ENCODE peak calls at places on chromosomes 5 and 9, in nine cellular contexts. B is pancreas, P is neural progenitor cell, I is A549, V is stomach, K is foreskin fibroblast, O is epithelial cell of proximal tubule, X is right lobe of liver, A is GM12878. S is an unnamed sample.

GRCh38 chr9:70557665-70558419 is 143.4 kb upstream of the KLF9 start:
- DNase-seq in B (no peak), P (no peak), I (no peak), V (no peak), K (no peak), O (no peak), X (no peak), A (peak), S (no peak)

GRCh38 chr5:1171340-1171941 is 30.0 kb upstream of the SLC6A19 start:
- DNase-seq in B (no peak), P (no peak), I (peak), V (no peak), K (peak), O (no peak), X (no peak), A (no peak), S (peak)

GRCh38 chr5:53996008-53996407 is 314.4 kb downstream of the ARL15 start:
- DNase-seq in B (no peak), P (no peak), I (no peak), V (no peak), K (no peak), O (no peak), X (no peak), A (no peak), S (no peak)

GRCh38 chr9:136667217-136667939 is 4.7 kb downstream of the EGFL7 start:
- DNase-seq in B (no peak), P (no peak), I (no peak), V (no peak), K (no peak), O (no peak), X (no peak), A (no peak), S (no peak)

GRCh38 chr9:68872026-68872501 is 141.8 kb downstream of the PRKACG start:
- DNase-seq in B (no peak), P (peak), I (no peak), V (peak), K (no peak), O (no peak), X (no peak), A (no peak), S (no peak)

GRCh38 chr5:55603947-55604346 is 69.2 kb upstream of the PLPP1 start:
- DNase-seq in B (no peak), P (no peak), I (peak), V (no peak), K (peak), O (no peak), X (no peak), A (no peak), S (peak)

GRCh38 chr9:119332522-119332921 is 36.7 kb downstream of the BRINP1 start:
- DNase-seq in B (no peak), P (no peak), I (no peak), V (no peak), K (no peak), O (no peak), X (no peak), A (no peak), S (no peak)

GRCh38 chr9:131722260-131722659 is 17.6 kb downstream of the RAPGEF1 start:
- DNase-seq in B (no peak), P (no peak), I (no peak), V (no peak), K (no peak), O (no peak), X (no peak), A (no peak), S (no peak)

GRCh38 chr5:151678146-151678545 is 8.6 kb downstream of the SPARC start:
- DNase-seq in B (no peak), P (no peak), I (no peak), V (no peak), K (peak), O (no peak), X (no peak), A (no peak), S (peak)

GRCh38 chr5:122412966-122413365 is 100.9 kb downstream of the SNCAIP start:
- DNase-seq in B (no peak), P (no peak), I (no peak), V (no peak), K (no peak), O (no peak), X (no peak), A (no peak), S (no peak)

GRCh38 chr5:114427204-114427603 is 65.3 kb downstream of the KCNN2 start:
- DNase-seq in B (no peak), P (no peak), I (no peak), V (no peak), K (no peak), O (no peak), X (no peak), A (no peak), S (no peak)

DNA sequence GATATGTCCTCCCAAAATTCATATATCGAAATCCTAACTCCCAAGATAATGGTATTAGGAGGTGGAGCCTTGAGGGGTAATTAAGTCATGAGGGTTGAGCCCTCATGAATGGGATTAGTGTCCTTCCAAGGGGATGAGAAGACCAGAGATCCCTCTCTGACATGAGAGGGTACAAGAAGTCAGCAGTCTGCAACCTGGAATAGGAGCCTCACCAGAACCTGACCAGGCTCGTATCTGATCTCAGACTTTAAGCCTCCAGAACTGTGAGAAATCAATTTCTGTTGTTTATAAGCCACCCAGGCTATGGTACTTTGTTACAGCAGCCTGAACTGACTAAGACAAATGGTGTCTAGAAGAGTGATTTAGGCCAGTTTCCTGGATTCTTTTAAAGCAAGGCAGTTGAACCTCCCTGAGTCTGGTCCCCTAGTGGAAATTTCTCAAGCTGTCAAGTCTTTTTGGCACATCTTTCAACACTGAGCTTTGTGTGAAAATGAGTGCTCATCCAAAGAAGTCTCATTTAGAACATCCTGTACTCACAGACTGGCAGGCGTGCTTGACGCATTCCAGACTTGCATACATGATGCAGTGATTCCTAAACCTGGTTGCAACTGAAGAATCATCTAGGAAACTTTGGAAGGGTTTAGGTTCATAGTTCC is 254.8 kb upstream of the PPP1R2B start:
- DNase-seq in B (no peak), P (no peak), I (no peak), V (no peak), K (no peak), O (no peak), X (no peak), A (no peak), S (no peak)
- TF ChIP-seq CTCF in B (no peak), P (no peak), I (no peak), V (no peak), K (no peak), O (no peak), X (no peak), A (no peak), S (no peak)

DNA sequence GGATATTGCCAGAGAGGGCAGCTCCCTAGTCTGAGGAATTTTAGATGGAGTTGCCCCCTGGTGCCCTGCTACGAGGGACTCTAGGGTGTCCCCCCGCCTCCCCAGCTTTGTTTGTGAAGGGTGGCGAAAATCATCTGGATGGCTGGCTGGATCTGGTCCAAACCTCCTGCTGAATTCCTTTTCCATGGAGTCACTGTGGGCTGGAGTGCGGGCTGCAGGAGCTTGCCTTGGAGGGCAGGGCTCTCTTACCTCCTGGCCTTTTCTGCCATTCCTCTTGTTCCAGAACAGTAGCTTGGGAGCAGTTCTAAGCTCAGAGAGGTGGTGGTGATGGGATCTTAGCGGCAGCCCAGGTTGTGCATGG is 2.1 kb downstream of the SYNPO start:
- DNase-seq in B (no peak), P (peak), I (peak), V (peak), K (peak), O (peak), X (peak), A (no peak), S (peak)
- H3K4me3 ChIP-seq in B (peak), P (no peak), I (peak), V (no peak), K (peak), O (no peak), X (peak), A (no peak), S (no peak)

GRCh38 chr9:32550046-32550608 is 2.0 kb upstream of the SMIM27 start:
- DNase-seq in B (no peak), P (peak), I (peak), V (no peak), K (peak), O (peak), X (no peak), A (no peak), S (peak)

GRCh38 chr9:32551491-32552049 is 557 bp upstream of the SMIM27 start:
- DNase-seq in B (no peak), P (peak), I (peak), V (no peak), K (peak), O (no peak), X (no peak), A (peak), S (peak)

GRCh38 chr9:32554107-32554506 is 1.7 kb upstream of the TOPORS start:
- DNase-seq in B (no peak), P (no peak), I (no peak), V (no peak), K (peak), O (no peak), X (no peak), A (no peak), S (peak)

GRCh38 chr9:32552172-32552872 is at the start of the genes SMIM27 and TOPORS:
- DNase-seq in B (peak), P (peak), I (peak), V (peak), K (peak), O (no peak), X (peak), A (peak), S (peak)

GRCh38 chr9:32550609-32551490 is 1.3 kb upstream of the SMIM27 start:
- DNase-seq in B (peak), P (peak), I (peak), V (peak), K (peak), O (no peak), X (peak), A (peak), S (peak)
- TF ChIP-seq CTCF in B (no peak), P (peak), I (no peak), V (no peak), K (peak), O (no peak), X (no peak), A (peak), S (no peak)

GRCh38 chr5:118700510-118700909 is 287.8 kb downstream of the DTWD2 start:
- DNase-seq in B (no peak), P (no peak), I (no peak), V (no peak), K (no peak), O (no peak), X (no peak), A (no peak), S (no peak)
- H3K4me3 ChIP-seq in B (no peak), P (no peak), I (no peak), V (no peak), K (no peak), O (no peak), X (no peak), A (no peak), S (no peak)

GRCh38 chr9:83420486-83420885 is 117.7 kb downstream of the FRMD3 start:
- DNase-seq in B (no peak), P (no peak), I (no peak), V (no peak), K (peak), O (no peak), X (no peak), A (no peak), S (no peak)
- TF ChIP-seq CTCF in B (no peak), P (no peak), I (no peak), V (no peak), K (no peak), O (no peak), X (no peak), A (no peak), S (no peak)

GRCh38 chr5:6753851-6754250 is 40.6 kb downstream of the TENT4A start:
- DNase-seq in B (no peak), P (no peak), I (no peak), V (no peak), K (no peak), O (no peak), X (no peak), A (no peak), S (no peak)
- H3K4me3 ChIP-seq in B (no peak), P (no peak), I (no peak), V (no peak), K (no peak), O (no peak), X (no peak), A (no peak), S (no peak)